ENCODE peak calls at places on chromosome 15, in five cellular contexts. N is cardiac fibroblast, Z is HEK293T, X is SHP77, O is neuronal stem cell. W is an unnamed sample.

GRCh38 chr15:69990566-69991391 is 106.9 kb downstream of the TLE3 start:
- DNase-seq in Z (no peak), N (no peak), O (no peak), X (no peak), W (no peak)

GRCh38 chr15:45333550-45333949 is 44.8 kb downstream of the GATM start:
- DNase-seq in Z (no peak), N (peak), O (no peak), X (no peak), W (no peak)

GRCh38 chr15:53808058-53808703 is 48.7 kb upstream of the WDR72 start:
- DNase-seq in N (peak), O (no peak), X (no peak), Z (no peak), W (no peak)

GRCh38 chr15:85494035-85494793 is 113.8 kb downstream of the AKAP13 start:
- DNase-seq in Z (no peak), N (peak), O (no peak), X (no peak), W (peak)

GRCh38 chr15:32134777-32135307 is 104.5 kb downstream of the CHRNA7 start:
- DNase-seq in X (no peak), N (no peak), O (no peak), Z (no peak), W (no peak)

GRCh38 chr15:48868018-48868417 is 9.9 kb upstream of the EID1 start:
- DNase-seq in N (no peak), X (no peak), O (no peak), Z (no peak), W (no peak)

GRCh38 chr15:82805994-82806406 is at the start of gene FSD2:
- DNase-seq in X (no peak), Z (peak), O (no peak), N (no peak), W (no peak)

GRCh38 chr15:78012643-78013077 is 64.9 kb downstream of the TBC1D2B start:
- DNase-seq in N (no peak), X (no peak), Z (no peak), O (no peak), W (no peak)

GRCh38 chr15:47405768-47406167 is 311.5 kb upstream of the SEMA6D start:
- DNase-seq in O (no peak), Z (no peak), X (no peak), N (no peak), W (no peak)

GRCh38 chr15:26438316-26438715 is 334.6 kb downstream of the GABRB3 start:
- DNase-seq in N (no peak), X (no peak), O (peak), Z (no peak), W (no peak)

GRCh38 chr15:39874890-39875549 is 45.0 kb downstream of the GPR176 start:
- DNase-seq in X (peak), N (peak), Z (peak), O (no peak), W (no peak)

GRCh38 chr15:49619226-49619625 is 1.4 kb downstream of the FAM227B start:
- DNase-seq in Z (no peak), O (no peak), N (no peak), X (no peak), W (no peak)

GRCh38 chr15:87817553-87817952 is 439.0 kb downstream of the NTRK3 start:
- DNase-seq in X (no peak), N (peak), O (no peak), Z (no peak), W (no peak)

GRCh38 chr15:90382305-90382704 is 5.7 kb upstream of the IQGAP1 start:
- DNase-seq in Z (no peak), N (no peak), X (no peak), O (no peak), W (no peak)

GRCh38 chr15:91374336-91374735 is 274.3 kb downstream of the SV2B start:
- DNase-seq in Z (no peak), X (no peak), N (no peak), O (no peak), W (no peak)

GRCh38 chr15:81174759-81175327 is 21.8 kb upstream of the IL16 start:
- DNase-seq in X (no peak), N (no peak), O (no peak), Z (no peak), W (no peak)

GRCh38 chr15:45349671-45350070 is 28.7 kb downstream of the GATM start:
- DNase-seq in N (no peak), X (no peak), O (no peak), Z (no peak), W (no peak)

GRCh38 chr15:48868549-48868948 is 9.4 kb upstream of the EID1 start:
- DNase-seq in N (peak), Z (no peak), O (no peak), X (no peak), W (no peak)

GRCh38 chr15:70792171-70792573 is 28.8 kb upstream of the UACA start:
- DNase-seq in N (peak), X (no peak), Z (no peak), O (no peak), W (no peak)

GRCh38 chr15:74655424-74655823 is 39.8 kb downstream of the CLK3 start:
- DNase-seq in O (no peak), Z (no peak), X (no peak), N (no peak), W (peak)

GRCh38 chr15:95511680-95512079 is 818.8 kb upstream of the NR2F2 start:
- DNase-seq in Z (no peak), X (no peak), O (no peak), N (no peak), W (no peak)

GRCh38 chr15:39083213-39083612 is 497.7 kb upstream of the THBS1 start:
- DNase-seq in X (no peak), N (peak), O (no peak), Z (no peak), W (no peak)

GRCh38 chr15:28456476-28457395 is 76.0 kb downstream of the GOLGA8G start:
- DNase-seq in O (no peak), Z (no peak), N (no peak), X (no peak), W (no peak)

GRCh38 chr15:42457445-42458442 is 33.2 kb downstream of the ZNF106 start:
- DNase-seq in X (no peak), Z (no peak), O (peak), N (peak), W (no peak)

GRCh38 chr15:100667405-100668320 is 65.3 kb downstream of the ASB7 start:
- DNase-seq in Z (no peak), X (no peak), O (no peak), N (peak), W (no peak)